ENCODE peak calls at places on chromosome 2, in eight cellular contexts. L, I, K, O, G, F, Y and S are unnamed samples.
A peak's percentile ranks its signal among the peaks of the same experiment; 100 is the strongest.

GRCh38 chr2:239197146-239197545 is 203.7 kb downstream of the HDAC4 start:
- DNase-seq in L (no peak), I (no peak), K (no peak), O (no peak), G (no peak), F (no peak), Y (no peak), S (no peak)

GRCh38 chr2:96153991-96154431 is 8.8 kb upstream of the DUSP2 start:
- DNase-seq in L (no peak), I (no peak), K (no peak), O (no peak), G (no peak), F (no peak), Y (no peak), S (no peak)

GRCh38 chr2:207704031-207704430 is 7.4 kb upstream of the CCNYL1 start:
- DNase-seq in L (no peak), I (no peak), K (no peak), O (no peak), G (no peak), F (no peak), Y (no peak), S (no peak)

GRCh38 chr2:129711816-129712420 is 267.5 kb upstream of the RAB6C start:
- DNase-seq in L (no peak), I (no peak), K (no peak), O (no peak), G (peak; percentile 56), F (no peak), Y (peak; percentile 2), S (no peak)

GRCh38 chr2:28325567-28326468 is 66.8 kb upstream of the FOSL2 start:
- DNase-seq in L (no peak), I (no peak), K (no peak), O (no peak), G (peak; percentile 36), F (no peak), Y (no peak), S (peak; percentile 44)

GRCh38 chr2:238968616-238969394 is 120.9 kb downstream of the TWIST2 start:
- DNase-seq in L (no peak), I (no peak), K (no peak), O (no peak), G (no peak), F (no peak), Y (no peak), S (no peak)

GRCh38 chr2:190723397-190724090 is 74.7 kb downstream of the NAB1 start:
- DNase-seq in L (no peak), I (no peak), K (no peak), O (no peak), G (peak; percentile 20), F (no peak), Y (no peak), S (no peak)

GRCh38 chr2:650343-651310 is 26.6 kb downstream of the TMEM18 start:
- DNase-seq in L (no peak), I (no peak), K (no peak), O (no peak), G (no peak), F (peak; percentile 86), Y (no peak), S (no peak)

GRCh38 chr2:166321076-166321475 is 54.7 kb downstream of the SCN9A start:
- DNase-seq in L (no peak), I (no peak), K (no peak), O (no peak), G (no peak), F (no peak), Y (no peak), S (no peak)

GRCh38 chr2:117065912-117066311 is 748.6 kb upstream of the DDX18 start:
- DNase-seq in L (no peak), I (no peak), K (no peak), O (no peak), G (no peak), F (no peak), Y (no peak), S (no peak)

GRCh38 chr2:173432049-173432754 is 77.5 kb downstream of the CDCA7 start:
- DNase-seq in L (no peak), I (no peak), K (no peak), O (no peak), G (peak; percentile 72), F (peak; percentile 73), Y (no peak), S (no peak)

GRCh38 chr2:119760237-119760807 is 600 bp downstream of the PTPN4 start:
- DNase-seq in L (no peak), I (peak; percentile 38), K (no peak), O (peak; percentile 23), G (no peak), F (no peak), Y (no peak), S (peak; percentile 48)

GRCh38 chr2:222643134-222643533 is 12.8 kb downstream of the FARSB start:
- DNase-seq in L (no peak), I (no peak), K (no peak), O (no peak), G (no peak), F (no peak), Y (no peak), S (no peak)

GRCh38 chr2:185970148-185970852 is 231.7 kb downstream of the FSIP2 start:
- DNase-seq in L (no peak), I (no peak), K (no peak), O (no peak), G (peak; percentile 80), F (no peak), Y (no peak), S (no peak)

GRCh38 chr2:147373800-147374409 is 470.9 kb upstream of the ACVR2A start:
- DNase-seq in L (no peak), I (no peak), K (no peak), O (no peak), G (no peak), F (no peak), Y (no peak), S (no peak)

GRCh38 chr2:31071741-31072140 is 66.5 kb downstream of the GALNT14 start:
- DNase-seq in L (no peak), I (no peak), K (no peak), O (no peak), G (no peak), F (no peak), Y (no peak), S (no peak)